ENCODE peak calls at places on chromosomes 12 and 14, in four cellular contexts. K is NCI-H524, U is fibroblast of pulmonary artery, R is endodermal cell. Z is an unnamed sample.

GRCh38 chr12:46402861-46403731 is 30.5 kb upstream of the SLC38A2 start:
- DNase-seq in K (no peak), U (no peak), R (no peak), Z (no peak)

GRCh38 chr14:87049886-87050820 is 942.8 kb downstream of the GALC start:
- DNase-seq in K (peak; percentile 81), U (peak; percentile 31), R (peak; percentile 84), Z (peak; percentile 20)

GRCh38 chr12:68773582-68773981 is 27.6 kb downstream of the SLC35E3 start:
- DNase-seq in K (no peak), U (no peak), R (no peak), Z (no peak)

GRCh38 chr12:124727922-124728321 is 135.7 kb downstream of the SCARB1 start:
- DNase-seq in K (peak; percentile 75), U (no peak), R (no peak), Z (no peak)

GRCh38 chr12:53827306-53827705 is 75.5 kb upstream of the CISTR start:
- DNase-seq in K (no peak), U (no peak), R (no peak), Z (no peak)

GRCh38 chr12:5688226-5688625 is 256.3 kb downstream of the NTF3 start:
- DNase-seq in K (peak; percentile 87), U (no peak), R (no peak), Z (no peak)

GRCh38 chr12:58491296-58491695 is 429.0 kb downstream of the LRIG3 start:
- DNase-seq in K (no peak), U (peak; percentile 43), R (no peak), Z (no peak)

GRCh38 chr12:9049520-9050133 is 60.3 kb downstream of the KLRG1 start:
- DNase-seq in K (peak; percentile 48), U (peak; percentile 71), R (no peak), Z (peak; percentile 57)

GRCh38 chr12:53325539-53326061 is 4.2 kb upstream of the AAAS start:
- DNase-seq in K (peak; percentile 22), U (no peak), R (peak; percentile 80), Z (peak; percentile 39)

GRCh38 chr12:89384050-89384749 is 31.9 kb upstream of the DUSP6 start:
- DNase-seq in K (no peak), U (peak; percentile 98), R (peak; percentile 85), Z (no peak)